ENCODE peak calls at places on chromosomes 2 and 18, in five cellular contexts. H, R, L, V and O are unnamed samples.
A peak's percentile ranks its signal among the peaks of the same experiment; 100 is the strongest.

GRCh38 chr2:145800201-145801091 is 1280.5 kb upstream of the ZEB2 start:
- ATAC-seq in H (no peak), R (peak; percentile 68), V (peak; percentile 27), L (no peak), O (no peak)

GRCh38 chr2:96891591-96892333 is 21.9 kb upstream of the SEMA4C start:
- ATAC-seq in R (no peak), H (peak; percentile 33), V (no peak), L (no peak), O (peak; percentile 32)

GRCh38 chr18:63017977-63018376 is 301.6 kb downstream of the BCL2 start:
- ATAC-seq in R (no peak), H (no peak), V (no peak), L (no peak), O (no peak)

GRCh38 chr2:132416080-132416911 is at the start of gene GPR39:
- ATAC-seq in L (no peak), R (peak; percentile 92), V (peak; percentile 91), H (peak; percentile 85), O (peak; percentile 81)

GRCh38 chr18:61896767-61897166 is 4.0 kb upstream of the RNF152 start:
- ATAC-seq in H (peak; percentile 73), V (no peak), L (no peak), R (no peak), O (peak; percentile 52)

GRCh38 chr18:38972571-38972970 is 1407.0 kb upstream of the CELF4 start:
- ATAC-seq in H (no peak), L (no peak), R (no peak), V (no peak), O (no peak)

GRCh38 chr18:55086931-55087330 is 127.7 kb upstream of the CCDC68 start:
- ATAC-seq in R (no peak), V (no peak), H (no peak), L (no peak), O (no peak)

GRCh38 chr18:26205318-26205717 is 20.9 kb upstream of the TAF4B start:
- ATAC-seq in H (no peak), R (no peak), V (no peak), L (no peak), O (no peak)

GRCh38 chr18:76991021-76991688 is 141.4 kb downstream of the MBP start:
- ATAC-seq in H (no peak), R (no peak), V (no peak), L (no peak), O (peak; percentile 17)

GRCh38 chr2:164796999-164797398 is 44.6 kb downstream of the COBLL1 start:
- ATAC-seq in H (no peak), R (no peak), L (no peak), V (no peak), O (no peak)

GRCh38 chr2:84846732-84847131 is 34.2 kb downstream of the TRABD2A start:
- ATAC-seq in L (no peak), V (no peak), R (no peak), H (peak; percentile 18), O (no peak)

GRCh38 chr2:16104345-16105177 is 164.2 kb downstream of the MYCN start:
- ATAC-seq in V (no peak), L (no peak), R (peak; percentile 49), H (no peak), O (no peak)
- H3K4me1 ChIP-seq in V (no peaks in the 10 kb centered on the region), L (no peaks in the 10 kb centered on the region), R (peaks cover 31% of the 10 kb centered on the region), H (no peaks in the 10 kb centered on the region), O (no peaks in the 10 kb centered on the region)

GRCh38 chr2:155308367-155309009 is 610.0 kb downstream of the KCNJ3 start:
- ATAC-seq in L (peak; percentile 71), R (no peak), H (no peak), V (no peak), O (no peak)

GRCh38 chr2:155309483-155309882 is 611.0 kb downstream of the KCNJ3 start:
- ATAC-seq in R (no peak), L (peak; percentile 81), V (no peak), H (no peak), O (no peak)

GRCh38 chr2:155315768-155316167 is 617.3 kb downstream of the KCNJ3 start:
- ATAC-seq in L (no peak), H (no peak), R (no peak), V (no peak), O (no peak)

DNA sequence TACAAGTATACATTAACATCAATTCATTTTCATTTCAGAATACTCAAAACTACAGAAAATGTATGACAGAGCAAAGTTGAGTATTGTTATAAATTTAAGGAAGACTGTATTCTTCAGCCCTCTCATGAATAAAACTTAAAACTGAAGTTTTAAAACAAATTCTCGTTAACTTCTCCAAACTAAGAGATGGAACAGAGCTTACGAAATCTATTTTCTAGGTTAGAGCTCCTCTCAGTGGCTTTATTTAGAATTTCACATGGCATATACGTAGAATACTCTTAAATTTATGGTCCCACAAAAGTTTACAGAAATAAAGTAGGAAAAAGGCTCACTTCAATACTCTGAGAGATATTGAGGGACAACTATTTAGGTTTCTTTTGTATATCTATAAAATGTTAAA is 612.1 kb downstream of the KCNJ3 start:
- ATAC-seq in L (peak; percentile 67), R (no peak), H (no peak), V (peak; percentile 69), O (no peak)
- TF ChIP-seq CTCF in L (peak; percentile 48), R (peak; percentile 57), H (peak; percentile 37), V (peak; percentile 76), O (peak; percentile 25)

GRCh38 chr18:22946217-22946616 is 13.1 kb downstream of the RBBP8 start:
- ATAC-seq in L (peak; percentile 83), V (no peak), R (no peak), H (no peak), O (no peak)
- TF ChIP-seq POLR2A in L (no peak), V (no peak), R (no peak), H (no peak), O (no peak)

GRCh38 chr2:238126338-238126737 is 12.1 kb upstream of the KLHL30 start:
- ATAC-seq in V (no peak), R (no peak), H (no peak), L (no peak), O (no peak)

GRCh38 chr2:238123991-238124470 is 14.4 kb upstream of the KLHL30 start:
- ATAC-seq in V (no peak), L (no peak), H (no peak), R (no peak), O (no peak)

GRCh38 chr2:238123218-238123971 is 15.1 kb upstream of the KLHL30 start:
- ATAC-seq in L (no peak), H (no peak), V (no peak), R (no peak), O (no peak)

GRCh38 chr2:238125127-238125885 is 13.2 kb upstream of the KLHL30 start:
- ATAC-seq in H (no peak), L (peak; percentile 8), V (no peak), R (no peak), O (no peak)

DNA sequence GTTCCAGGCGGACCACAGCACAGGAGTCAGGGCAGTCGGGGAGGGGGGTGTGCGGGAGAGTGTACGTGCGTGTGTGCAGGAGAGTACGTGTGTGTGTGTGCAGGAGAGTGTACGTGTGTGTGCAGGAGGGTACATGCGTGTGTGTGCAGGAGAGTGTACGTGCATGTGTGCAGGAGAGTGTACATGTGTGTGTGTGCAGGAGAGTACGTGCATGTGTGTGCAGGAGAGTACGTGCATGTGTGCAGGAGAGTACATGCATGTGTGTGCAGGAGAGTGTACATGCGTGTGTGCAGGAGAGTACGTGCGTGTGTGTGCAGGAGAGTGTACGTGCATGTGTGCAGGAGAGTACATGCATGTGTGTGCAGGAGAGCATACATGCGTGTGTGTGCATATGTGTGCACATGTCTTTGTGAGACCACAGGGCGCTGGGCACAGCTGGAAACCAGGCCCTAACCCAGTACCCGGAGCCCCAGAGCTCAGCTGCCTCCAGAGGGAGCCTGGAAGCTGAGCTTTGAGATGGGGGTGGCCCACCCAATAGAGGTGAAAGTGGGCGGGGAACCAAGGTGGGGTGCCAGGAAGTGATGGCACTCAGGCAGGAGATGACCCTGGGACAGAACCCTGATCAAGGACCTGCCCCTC is 13.9 kb upstream of the KLHL30 start:
- ATAC-seq in H (no peak), L (peak; percentile 8), V (no peak), R (peak; percentile 6), O (no peak)
- H3K4me1 ChIP-seq in H (no peaks in the 10 kb centered on the region), L (no peaks in the 10 kb centered on the region), V (no peaks in the 10 kb centered on the region), R (no peaks in the 10 kb centered on the region), O (no peaks in the 10 kb centered on the region)

GRCh38 chr2:235926229-235926628 is 242.0 kb downstream of the GBX2 start:
- ATAC-seq in L (no peak), H (no peak), V (no peak), R (no peak), O (no peak)
- TF ChIP-seq CTCF in L (no peak), H (no peak), V (no peak), R (no peak), O (no peak)